ENCODE peak calls at places on chromosomes 3 and 15, in five cellular contexts. E is astrocyte, Z is neural progenitor cell, O is lower lobe of right lung, A is GM12878. L is an unnamed sample. For H3K36me3 and H3K4me1, the result is how much of the 10 kb centered on the place peaks cover.

GRCh38 chr3:52513281-52513680 is 18.1 kb downstream of the STAB1 start:
- DNase-seq in Z (no peak), A (no peak), O (no peak), E (no peak), L (no peak)

GRCh38 chr3:25594007-25594502 is 70.7 kb downstream of the TOP2B start:
- DNase-seq in O (no peak), E (peak), A (no peak), Z (peak), L (no peak)

GRCh38 chr15:97301166-97301565 is 659.3 kb upstream of the ARRDC4 start:
- DNase-seq in A (no peak), O (no peak), Z (no peak), E (no peak), L (no peak)

GRCh38 chr15:42152196-42152920 is 4.1 kb downstream of the PLA2G4F start:
- DNase-seq in Z (no peak), O (peak), A (no peak), E (no peak), L (no peak)

GRCh38 chr3:9247361-9248231 is 1.9 kb downstream of the SRGAP3 start:
- DNase-seq in A (no peak), O (no peak), E (no peak), Z (peak), L (no peak)

GRCh38 chr3:133296315-133296917 is 103.4 kb upstream of the BFSP2 start:
- DNase-seq in A (no peak), O (no peak), E (no peak), Z (no peak), L (no peak)

GRCh38 chr3:43161684-43162512 is 56.0 kb upstream of the POMGNT2 start:
- DNase-seq in E (no peak), Z (peak), O (no peak), A (no peak), L (no peak)

GRCh38 chr3:133843634-133844033 is 38.0 kb downstream of the SRPRB start:
- DNase-seq in E (peak), O (no peak), Z (no peak), A (no peak), L (no peak)

GRCh38 chr15:63291507-63291906 is 14.1 kb downstream of the APH1B start:
- DNase-seq in E (peak), O (no peak), Z (no peak), A (no peak), L (no peak)

GRCh38 chr3:189712906-189713483 is 81.8 kb downstream of the TP63 start:
- DNase-seq in Z (no peak), O (no peak), E (no peak), A (no peak), L (no peak)

GRCh38 chr3:57009367-57009766 is 51.1 kb upstream of the SPATA12 start:
- DNase-seq in A (no peak), Z (no peak), E (no peak), O (no peak), L (no peak)

GRCh38 chr3:64360261-64360660 is 135.0 kb upstream of the PRICKLE2 start:
- DNase-seq in A (no peak), E (no peak), Z (no peak), O (no peak), L (no peak)

GRCh38 chr15:92886229-92886628 is 13.9 kb upstream of the CHD2 start:
- DNase-seq in O (no peak), E (no peak), A (no peak), Z (no peak), L (no peak)
- H3K4me3 ChIP-seq in O (peak), E (peak), A (peak), Z (peak), L (no peak)

DNA sequence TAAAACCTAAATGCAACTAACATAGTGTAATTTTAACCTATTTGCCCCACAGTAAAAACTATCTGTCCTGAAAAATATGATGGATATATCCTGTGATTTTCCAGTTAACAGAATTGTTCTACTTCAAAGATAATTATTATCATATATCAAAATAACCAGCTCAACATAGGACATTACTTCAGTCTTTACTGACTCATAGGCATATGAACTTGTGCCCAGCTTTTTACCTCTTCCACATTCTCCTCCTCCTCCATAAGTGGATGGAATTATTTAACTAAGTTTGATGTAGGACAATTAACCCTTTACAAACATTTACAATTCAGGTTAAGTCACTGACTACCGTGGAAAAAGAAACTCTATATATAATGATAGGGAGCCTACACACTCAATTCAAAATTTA is 22.9 kb upstream of the USF3 start:
- DNase-seq in O (no peak), A (no peak), Z (no peak), E (peak), L (no peak)
- H3K36me3 ChIP-seq in O (under half), A (under half), Z (half or more), E (under half), L (under half)

GRCh38 chr3:50510325-50510724 is 6.9 kb upstream of the CACNA2D2 start:
- DNase-seq in Z (no peak), E (no peak), A (no peak), O (no peak), L (no peak)

GRCh38 chr3:50506169-50506568 is 2.7 kb upstream of the CACNA2D2 start:
- DNase-seq in O (no peak), E (no peak), A (no peak), Z (no peak), L (no peak)

GRCh38 chr3:50509715-50510114 is 6.3 kb upstream of the CACNA2D2 start:
- DNase-seq in Z (no peak), E (no peak), A (no peak), O (no peak), L (no peak)

GRCh38 chr3:50512131-50512530 is 8.7 kb upstream of the CACNA2D2 start:
- DNase-seq in Z (no peak), E (no peak), A (no peak), O (no peak), L (no peak)

DNA sequence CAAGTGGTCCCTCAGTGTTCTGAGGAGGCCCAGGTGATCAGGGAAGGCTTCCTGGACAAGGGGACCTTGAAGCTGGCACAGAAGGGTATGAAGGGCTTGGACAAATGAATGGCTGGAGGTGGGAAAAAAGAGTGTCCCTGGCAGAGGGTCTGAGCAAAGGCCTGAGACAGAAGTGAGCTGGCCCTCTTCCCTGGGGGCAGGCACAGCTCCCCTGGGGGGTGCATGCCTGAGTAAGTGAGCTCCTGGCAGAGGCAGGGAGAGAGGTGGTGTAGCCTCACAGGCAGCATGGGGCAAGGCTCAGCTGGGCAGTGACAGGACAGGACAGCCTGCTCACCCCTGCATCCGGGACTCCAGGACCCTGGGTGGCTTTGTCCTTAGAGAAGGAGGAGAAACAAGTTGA is 5.4 kb upstream of the CACNA2D2 start:
- DNase-seq in O (no peak), Z (no peak), E (no peak), A (no peak), L (no peak)
- H3K4me1 ChIP-seq in O (under half), Z (under half), E (under half), A (under half), L (under half)

DNA sequence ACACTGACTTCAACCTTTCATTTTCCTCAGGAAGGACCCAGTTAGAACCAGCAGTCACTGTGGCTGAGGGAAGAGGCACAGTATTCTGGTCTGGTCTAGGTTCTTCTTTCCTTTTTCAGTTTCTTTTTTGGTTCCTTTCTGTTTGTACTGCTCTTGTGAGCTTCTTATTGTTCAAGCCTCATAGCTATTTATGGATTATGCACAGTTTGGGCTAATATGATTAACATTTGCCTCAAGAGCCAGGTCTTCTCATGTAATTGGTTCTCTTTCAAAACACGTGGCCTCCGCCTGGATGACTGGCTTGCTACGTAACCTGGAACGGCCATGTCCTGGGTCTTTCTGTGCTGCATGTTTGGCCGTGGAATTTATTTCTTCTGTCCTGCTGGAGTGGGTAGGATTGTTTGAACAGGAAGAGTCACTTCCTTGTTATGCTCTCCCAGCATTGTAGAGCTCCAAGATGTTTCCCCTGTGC is 43.3 kb downstream of the RBMS3 start:
- DNase-seq in E (peak), Z (no peak), O (peak), A (peak), L (peak)
- H3K4me3 ChIP-seq in E (peak), Z (no peak), O (peak), A (no peak), L (peak)

L was measured in aorta.